ENCODE peak calls at places on chromosomes 16 and 17, in six cellular contexts. A is AG09319; C is HCT116; U is NCI-H69; T is activated CD4-positive, alpha-beta T cell treated with anti-CD3 and anti-CD28 coated beads, Interleukin-2, amount 50 U/mL, for 1 hour; P is non-pigmented ciliary epithelial cell. Y is an unnamed sample.

GRCh38 chr17:34665803-34666763 is 86.7 kb downstream of the TMEM132E start:
- DNase-seq in P (no peak), T (no peak), U (peak; percentile 94), A (no peak), C (no peak), Y (no peak)

GRCh38 chr16:4936181-4936990 is 562 bp downstream of the PPL start:
- DNase-seq in T (no peak), U (peak; percentile 83), A (no peak), P (no peak), C (no peak), Y (peak; percentile 36)

GRCh38 chr16:1984347-1985225 is 593 bp downstream of the GFER start:
- DNase-seq in T (no peak), P (no peak), U (peak; percentile 74), C (no peak), A (no peak), Y (peak; percentile 40)

GRCh38 chr17:28471531-28472342 is 1.7 kb upstream of the SLC13A2 start:
- DNase-seq in U (no peak), T (no peak), A (no peak), C (no peak), P (no peak), Y (no peak)

GRCh38 chr16:84423416-84423837 is 55.1 kb downstream of the ATP2C2 start:
- DNase-seq in T (no peak), U (peak; percentile 7), P (no peak), C (peak; percentile 80), A (no peak), Y (peak; percentile 37)

GRCh38 chr17:71438631-71439146 is 682.1 kb upstream of the SOX9 start:
- DNase-seq in U (peak; percentile 97), A (peak; percentile 74), P (peak; percentile 90), T (no peak), C (peak; percentile 90), Y (peak; percentile 79)

GRCh38 chr17:42459256-42459982 is 741 bp downstream of the ATP6V0A1 start:
- DNase-seq in A (no peak), P (no peak), C (no peak), U (peak; percentile 89), T (peak; percentile 12), Y (peak; percentile 39)

GRCh38 chr16:7805997-7806396 is 473.4 kb downstream of the RBFOX1 start:
- DNase-seq in P (no peak), U (no peak), T (no peak), A (no peak), C (no peak), Y (no peak)

GRCh38 chr17:82408288-82408937 is 9.7 kb upstream of the HEXD start:
- DNase-seq in A (no peak), C (no peak), U (no peak), P (no peak), T (no peak), Y (no peak)

GRCh38 chr17:73485130-73485529 is 159.1 kb downstream of the SDK2 start:
- DNase-seq in U (no peak), C (no peak), P (no peak), T (no peak), A (no peak), Y (no peak)

Y was measured in AG20443.